ENCODE peak calls at places on chromosomes 11 and 22, in six cellular contexts. One of them, this sample, is unnamed.
A peak's percentile ranks its signal among the peaks of the same experiment; 100 is the strongest.

GRCh38 chr11:121023848-121024751 is at the start of gene TBCEL:
- DNase-seq in tibial nerve: peak; percentile 62
- DNase-seq in ovary: peak; percentile 93
- DNase-seq in CD8-positive, alpha-beta T cell: peak; percentile 64
- DNase-seq in cardiac muscle cell: peak; percentile 92
- DNase-seq in K562: peak; percentile 90
- DNase-seq in this sample: peak; percentile 95

GRCh38 chr11:30317030-30317429 is 5.9 kb upstream of the ARL14EP start:
- DNase-seq in tibial nerve: no peak
- DNase-seq in ovary: no peak
- DNase-seq in CD8-positive, alpha-beta T cell: no peak
- DNase-seq in cardiac muscle cell: no peak
- DNase-seq in K562: no peak
- DNase-seq in this sample: no peak

GRCh38 chr11:83157755-83158473 is 983 bp downstream of the PCF11 start:
- DNase-seq in tibial nerve: peak; percentile 16
- DNase-seq in ovary: peak; percentile 71
- DNase-seq in CD8-positive, alpha-beta T cell: no peak
- DNase-seq in cardiac muscle cell: peak; percentile 59
- DNase-seq in K562: peak; percentile 79
- DNase-seq in this sample: peak; percentile 68

GRCh38 chr11:109708184-109708583 is 286.2 kb downstream of the C11orf87 start:
- DNase-seq in tibial nerve: no peak
- DNase-seq in ovary: no peak
- DNase-seq in CD8-positive, alpha-beta T cell: no peak
- DNase-seq in cardiac muscle cell: no peak
- DNase-seq in K562: no peak
- DNase-seq in this sample: no peak

GRCh38 chr22:43313497-43314474 is 29.4 kb downstream of the SCUBE1 start:
- DNase-seq in tibial nerve: peak; percentile 84
- DNase-seq in ovary: no peak
- DNase-seq in CD8-positive, alpha-beta T cell: no peak
- DNase-seq in cardiac muscle cell: peak; percentile 21
- DNase-seq in K562: no peak
- DNase-seq in this sample: no peak

GRCh38 chr11:73995247-73995646 is 12.6 kb upstream of the UCP2 start:
- DNase-seq in tibial nerve: no peak
- DNase-seq in ovary: no peak
- DNase-seq in CD8-positive, alpha-beta T cell: no peak
- DNase-seq in cardiac muscle cell: no peak
- DNase-seq in K562: no peak
- DNase-seq in this sample: no peak

GRCh38 chr11:62842171-62842717 is 2.9 kb upstream of the WDR74 start:
- DNase-seq in tibial nerve: no peak
- DNase-seq in ovary: peak; percentile 65
- DNase-seq in CD8-positive, alpha-beta T cell: no peak
- DNase-seq in cardiac muscle cell: peak; percentile 43
- DNase-seq in K562: no peak
- DNase-seq in this sample: peak; percentile 78

GRCh38 chr11:58152776-58153175 is 27.4 kb upstream of the OR9I1 start:
- DNase-seq in tibial nerve: no peak
- DNase-seq in ovary: no peak
- DNase-seq in CD8-positive, alpha-beta T cell: no peak
- DNase-seq in cardiac muscle cell: no peak
- DNase-seq in K562: no peak
- DNase-seq in this sample: no peak

GRCh38 chr11:126370016-126370415 is 14.5 kb downstream of the ST3GAL4 start:
- DNase-seq in tibial nerve: peak; percentile 0
- DNase-seq in ovary: peak; percentile 9
- DNase-seq in CD8-positive, alpha-beta T cell: no peak
- DNase-seq in cardiac muscle cell: peak; percentile 69
- DNase-seq in K562: no peak
- DNase-seq in this sample: no peak

GRCh38 chr11:1531418-1531817 is 40.7 kb downstream of the DUSP8 start:
- DNase-seq in tibial nerve: no peak
- DNase-seq in ovary: no peak
- DNase-seq in CD8-positive, alpha-beta T cell: no peak
- DNase-seq in cardiac muscle cell: no peak
- DNase-seq in K562: no peak
- DNase-seq in this sample: no peak

GRCh38 chr11:113419426-113420003 is 31.9 kb downstream of the ANKK1 start:
- DNase-seq in tibial nerve: no peak
- DNase-seq in ovary: no peak
- DNase-seq in CD8-positive, alpha-beta T cell: no peak
- DNase-seq in cardiac muscle cell: no peak
- DNase-seq in K562: no peak
- DNase-seq in this sample: no peak

GRCh38 chr11:36427079-36427478 is 83.0 kb downstream of the TRAF6 start:
- DNase-seq in tibial nerve: no peak
- DNase-seq in ovary: no peak
- DNase-seq in CD8-positive, alpha-beta T cell: no peak
- DNase-seq in cardiac muscle cell: peak; percentile 50
- DNase-seq in K562: no peak
- DNase-seq in this sample: no peak

GRCh38 chr11:59891781-59892181 is 13.2 kb downstream of the OOSP3 start:
- DNase-seq in tibial nerve: no peak
- DNase-seq in ovary: no peak
- DNase-seq in CD8-positive, alpha-beta T cell: no peak
- DNase-seq in cardiac muscle cell: peak; percentile 20
- DNase-seq in K562: peak; percentile 63
- DNase-seq in this sample: peak; percentile 3

GRCh38 chr22:19410941-19411689 is 20.4 kb downstream of the HIRA start:
- DNase-seq in tibial nerve: no peak
- DNase-seq in ovary: no peak
- DNase-seq in CD8-positive, alpha-beta T cell: no peak
- DNase-seq in cardiac muscle cell: no peak
- DNase-seq in K562: no peak
- DNase-seq in this sample: no peak

GRCh38 chr11:120513436-120514315 is 2.1 kb downstream of the GRIK4 start:
- DNase-seq in tibial nerve: no peak
- DNase-seq in ovary: peak; percentile 26
- DNase-seq in CD8-positive, alpha-beta T cell: no peak
- DNase-seq in cardiac muscle cell: no peak
- DNase-seq in K562: no peak
- DNase-seq in this sample: no peak

GRCh38 chr11:118610773-118611432 is 3.5 kb downstream of the PHLDB1 start:
- DNase-seq in tibial nerve: peak; percentile 86
- DNase-seq in ovary: peak; percentile 86
- DNase-seq in CD8-positive, alpha-beta T cell: peak; percentile 64
- DNase-seq in cardiac muscle cell: peak; percentile 78
- DNase-seq in K562: peak; percentile 73
- DNase-seq in this sample: peak; percentile 53

GRCh38 chr11:8989411-8989810 is 14.4 kb downstream of the NRIP3 start:
- DNase-seq in tibial nerve: no peak
- DNase-seq in ovary: no peak
- DNase-seq in CD8-positive, alpha-beta T cell: no peak
- DNase-seq in cardiac muscle cell: peak; percentile 60
- DNase-seq in K562: no peak
- DNase-seq in this sample: no peak

GRCh38 chr11:73012121-73012863 is 129.8 kb downstream of the FCHSD2 start:
- DNase-seq in tibial nerve: no peak
- DNase-seq in ovary: no peak
- DNase-seq in CD8-positive, alpha-beta T cell: no peak
- DNase-seq in cardiac muscle cell: peak; percentile 30
- DNase-seq in K562: no peak
- DNase-seq in this sample: no peak

GRCh38 chr11:30936476-30936875 is 350.3 kb upstream of the MPPED2 start:
- DNase-seq in tibial nerve: no peak
- DNase-seq in ovary: no peak
- DNase-seq in CD8-positive, alpha-beta T cell: no peak
- DNase-seq in cardiac muscle cell: peak; percentile 30
- DNase-seq in K562: no peak
- DNase-seq in this sample: no peak

GRCh38 chr11:28863422-28863821 is 755.2 kb downstream of the METTL15 start:
- DNase-seq in tibial nerve: no peak
- DNase-seq in ovary: no peak
- DNase-seq in CD8-positive, alpha-beta T cell: no peak
- DNase-seq in cardiac muscle cell: no peak
- DNase-seq in K562: no peak
- DNase-seq in this sample: no peak

GRCh38 chr11:63670738-63671321 is 346 bp downstream of the ATL3 start:
- DNase-seq in tibial nerve: peak; percentile 28
- DNase-seq in ovary: peak; percentile 71
- DNase-seq in CD8-positive, alpha-beta T cell: no peak
- DNase-seq in cardiac muscle cell: peak; percentile 57
- DNase-seq in K562: peak; percentile 57
- DNase-seq in this sample: peak; percentile 71

GRCh38 chr22:36659762-36660509 is 43.6 kb downstream of the CACNG2 start:
- DNase-seq in tibial nerve: peak; percentile 77
- DNase-seq in ovary: peak; percentile 50
- DNase-seq in CD8-positive, alpha-beta T cell: no peak
- DNase-seq in cardiac muscle cell: peak; percentile 92
- DNase-seq in K562: peak; percentile 89
- DNase-seq in this sample: no peak

GRCh38 chr11:131943296-131943695 is 572.9 kb downstream of the NTM start:
- DNase-seq in tibial nerve: no peak
- DNase-seq in ovary: no peak
- DNase-seq in CD8-positive, alpha-beta T cell: no peak
- DNase-seq in cardiac muscle cell: no peak
- DNase-seq in K562: no peak
- DNase-seq in this sample: no peak

GRCh38 chr11:60790726-60791125 is 5.6 kb downstream of the MS4A10 start:
- DNase-seq in tibial nerve: no peak
- DNase-seq in ovary: no peak
- DNase-seq in CD8-positive, alpha-beta T cell: no peak
- DNase-seq in cardiac muscle cell: no peak
- DNase-seq in K562: no peak
- DNase-seq in this sample: no peak

GRCh38 chr11:121754603-121755002 is 301.8 kb upstream of the SORL1-AS1 start:
- DNase-seq in tibial nerve: no peak
- DNase-seq in ovary: peak; percentile 46
- DNase-seq in CD8-positive, alpha-beta T cell: no peak
- DNase-seq in cardiac muscle cell: peak; percentile 50
- DNase-seq in K562: no peak
- DNase-seq in this sample: no peak

GRCh38 chr11:133153031-133153430 is 379.3 kb downstream of the OPCML start:
- DNase-seq in tibial nerve: no peak
- DNase-seq in ovary: peak; percentile 14
- DNase-seq in CD8-positive, alpha-beta T cell: no peak
- DNase-seq in cardiac muscle cell: peak; percentile 14
- DNase-seq in K562: no peak
- DNase-seq in this sample: no peak

GRCh38 chr11:63132985-63133775 is 10.8 kb downstream of the SLC22A24 start:
- DNase-seq in tibial nerve: no peak
- DNase-seq in ovary: no peak
- DNase-seq in CD8-positive, alpha-beta T cell: no peak
- DNase-seq in cardiac muscle cell: no peak
- DNase-seq in K562: no peak
- DNase-seq in this sample: no peak

GRCh38 chr11:69880803-69881445 is 61.7 kb upstream of the FGF3 start:
- DNase-seq in tibial nerve: no peak
- DNase-seq in ovary: no peak
- DNase-seq in CD8-positive, alpha-beta T cell: no peak
- DNase-seq in cardiac muscle cell: no peak
- DNase-seq in K562: no peak
- DNase-seq in this sample: peak; percentile 22

GRCh38 chr11:120112174-120112796 is 25.6 kb downstream of the TRIM29 start:
- DNase-seq in tibial nerve: no peak
- DNase-seq in ovary: no peak
- DNase-seq in CD8-positive, alpha-beta T cell: no peak
- DNase-seq in cardiac muscle cell: no peak
- DNase-seq in K562: peak; percentile 40
- DNase-seq in this sample: no peak

DNA sequence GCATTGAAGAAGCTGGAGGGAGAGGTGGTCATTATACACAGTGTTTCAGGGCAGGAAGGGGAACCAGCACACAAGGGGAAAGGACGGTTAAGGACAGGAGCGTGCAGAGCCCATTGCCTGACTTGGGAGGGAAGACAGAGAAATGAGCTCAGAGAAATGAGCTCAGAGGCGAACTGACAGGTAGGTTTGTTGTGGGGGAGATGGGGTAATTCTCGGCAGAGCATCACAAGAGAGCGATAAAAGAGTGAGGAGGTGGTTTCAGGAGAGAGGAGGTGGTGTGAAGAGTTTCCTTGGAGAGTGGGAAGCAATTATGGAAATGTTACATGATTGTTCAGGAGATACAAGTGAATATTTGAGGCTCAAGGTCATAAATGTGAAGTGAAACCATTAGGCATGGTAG is 61.0 kb downstream of the MRGPRX1 start:
- DNase-seq in tibial nerve: no peak
- DNase-seq in ovary: no peak
- DNase-seq in CD8-positive, alpha-beta T cell: no peak
- DNase-seq in cardiac muscle cell: no peak
- DNase-seq in K562: no peak
- DNase-seq in this sample: no peak
- H3K27me3 ChIP-seq in tibial nerve: no peaks in the 10 kb centered on the region
- H3K27me3 ChIP-seq in ovary: no peaks in the 10 kb centered on the region
- H3K27me3 ChIP-seq in CD8-positive, alpha-beta T cell: peaks cover 4% of the 10 kb centered on the region
- H3K27me3 ChIP-seq in cardiac muscle cell: peaks cover 28% of the 10 kb centered on the region
- H3K27me3 ChIP-seq in K562: no peaks in the 10 kb centered on the region
- H3K27me3 ChIP-seq in this sample: no peaks in the 10 kb centered on the region

GRCh38 chr22:22374579-22374978 is 130.0 kb downstream of the VPREB1 start:
- DNase-seq in tibial nerve: no peak
- DNase-seq in ovary: no peak
- DNase-seq in CD8-positive, alpha-beta T cell: no peak
- DNase-seq in cardiac muscle cell: no peak
- DNase-seq in K562: no peak
- DNase-seq in this sample: no peak
- H3K27me3 ChIP-seq in tibial nerve: no peaks in the 10 kb centered on the region
- H3K27me3 ChIP-seq in ovary: no peaks in the 10 kb centered on the region
- H3K27me3 ChIP-seq in CD8-positive, alpha-beta T cell: no peaks in the 10 kb centered on the region
- H3K27me3 ChIP-seq in cardiac muscle cell: no peaks in the 10 kb centered on the region
- H3K27me3 ChIP-seq in K562: peaks cover 42% of the 10 kb centered on the region
- H3K27me3 ChIP-seq in this sample: peaks cover 2% of the 10 kb centered on the region

GRCh38 chr22:23565942-23566715 is 14.0 kb downstream of the IGLL1 start:
- DNase-seq in tibial nerve: no peak
- DNase-seq in ovary: peak; percentile 61
- DNase-seq in CD8-positive, alpha-beta T cell: no peak
- DNase-seq in cardiac muscle cell: peak; percentile 6
- DNase-seq in K562: no peak
- DNase-seq in this sample: peak; percentile 32

GRCh38 chr22:23565288-23565941 is 14.7 kb downstream of the IGLL1 start:
- DNase-seq in tibial nerve: no peak
- DNase-seq in ovary: no peak
- DNase-seq in CD8-positive, alpha-beta T cell: no peak
- DNase-seq in cardiac muscle cell: peak; percentile 8
- DNase-seq in K562: no peak
- DNase-seq in this sample: no peak

GRCh38 chr22:23563111-23563510 is 17.0 kb downstream of the IGLL1 start:
- DNase-seq in tibial nerve: no peak
- DNase-seq in ovary: no peak
- DNase-seq in CD8-positive, alpha-beta T cell: no peak
- DNase-seq in cardiac muscle cell: no peak
- DNase-seq in K562: no peak
- DNase-seq in this sample: no peak

GRCh38 chr22:23562186-23562585 is 17.9 kb downstream of the IGLL1 start:
- DNase-seq in tibial nerve: no peak
- DNase-seq in ovary: no peak
- DNase-seq in CD8-positive, alpha-beta T cell: no peak
- DNase-seq in cardiac muscle cell: no peak
- DNase-seq in K562: no peak
- DNase-seq in this sample: no peak

GRCh38 chr22:23564276-23564675 is 15.8 kb downstream of the IGLL1 start:
- DNase-seq in tibial nerve: no peak
- DNase-seq in ovary: no peak
- DNase-seq in CD8-positive, alpha-beta T cell: no peak
- DNase-seq in cardiac muscle cell: no peak
- DNase-seq in K562: no peak
- DNase-seq in this sample: no peak
- H3K27me3 ChIP-seq in tibial nerve: no peaks in the 10 kb centered on the region
- H3K27me3 ChIP-seq in ovary: no peaks in the 10 kb centered on the region
- H3K27me3 ChIP-seq in CD8-positive, alpha-beta T cell: peaks cover 11% of the 10 kb centered on the region
- H3K27me3 ChIP-seq in cardiac muscle cell: no peaks in the 10 kb centered on the region
- H3K27me3 ChIP-seq in K562: peaks cover 30% of the 10 kb centered on the region
- H3K27me3 ChIP-seq in this sample: no peaks in the 10 kb centered on the region

GRCh38 chr11:124841186-124841585 is 24.0 kb upstream of the ROBO3 start:
- DNase-seq in tibial nerve: no peak
- DNase-seq in ovary: no peak
- DNase-seq in CD8-positive, alpha-beta T cell: no peak
- DNase-seq in cardiac muscle cell: no peak
- DNase-seq in K562: no peak
- DNase-seq in this sample: no peak
- H3K27me3 ChIP-seq in tibial nerve: peaks cover 8% of the 10 kb centered on the region
- H3K27me3 ChIP-seq in ovary: peaks cover 13% of the 10 kb centered on the region
- H3K27me3 ChIP-seq in CD8-positive, alpha-beta T cell: peaks cover 25% of the 10 kb centered on the region
- H3K27me3 ChIP-seq in cardiac muscle cell: peaks cover 90% of the 10 kb centered on the region
- H3K27me3 ChIP-seq in K562: peaks cover 73% of the 10 kb centered on the region
- H3K27me3 ChIP-seq in this sample: peaks cover 35% of the 10 kb centered on the region

This sample was measured in Caco-2.